ENCODE peak calls at places on chromosome 12, in four cellular contexts. N, J, F and U are unnamed samples.
A peak's percentile ranks its signal among the peaks of the same experiment; 100 is the strongest.

GRCh38 chr12:94139816-94140215 is 8.6 kb upstream of the PLXNC1 start:
- DNase-seq in N (no peak), J (no peak), F (no peak), U (no peak)

GRCh38 chr12:31119531-31120211 is 46.0 kb downstream of the DDX11 start:
- DNase-seq in N (no peak), J (no peak), F (no peak), U (no peak)

GRCh38 chr12:79883216-79883615 is 51.7 kb downstream of the PPP1R12A start:
- DNase-seq in N (no peak), J (no peak), F (no peak), U (no peak)

GRCh38 chr12:119683413-119683812 is 15.5 kb downstream of the PRKAB1 start:
- DNase-seq in N (no peak), J (no peak), F (no peak), U (no peak)

GRCh38 chr12:55068416-55069010 is 48.7 kb downstream of the NEUROD4 start:
- DNase-seq in N (peak; percentile 73), J (peak; percentile 43), F (no peak), U (no peak)

GRCh38 chr12:79690156-79690605 is 583 bp downstream of the PAWR start:
- DNase-seq in N (no peak), J (no peak), F (peak; percentile 45), U (peak; percentile 36)

GRCh38 chr12:53427905-53428594 is 4.4 kb downstream of the AMHR2 start:
- DNase-seq in N (peak; percentile 74), J (no peak), F (no peak), U (peak; percentile 11)

GRCh38 chr12:46438719-46439319 is 66.2 kb upstream of the SLC38A2 start:
- DNase-seq in N (no peak), J (peak; percentile 62), F (no peak), U (no peak)

GRCh38 chr12:38392584-38393144 is 76.1 kb downstream of the ALG10B start:
- DNase-seq in N (peak; percentile 16), J (no peak), F (no peak), U (no peak)

GRCh38 chr12:114476159-114476558 is 70.2 kb upstream of the TBX5 start:
- DNase-seq in N (peak; percentile 40), J (no peak), F (no peak), U (no peak)

GRCh38 chr12:116201908-116202307 is 75.6 kb downstream of the MED13L start:
- DNase-seq in N (no peak), J (no peak), F (no peak), U (no peak)

GRCh38 chr12:54017027-54017788 is 8.4 kb downstream of the HOXC8 start:
- DNase-seq in N (no peak), J (no peak), F (no peak), U (peak; percentile 15)

GRCh38 chr12:62933871-62934798 is 815 bp downstream of the PPM1H start:
- DNase-seq in N (peak; percentile 54), J (peak; percentile 44), F (no peak), U (peak; percentile 48)

GRCh38 chr12:107929436-107929835 is 154.9 kb downstream of the ASCL4 start:
- DNase-seq in N (peak; percentile 32), J (no peak), F (no peak), U (no peak)

GRCh38 chr12:50661300-50662120 is 102.4 kb upstream of the ATF1 start:
- DNase-seq in N (no peak), J (no peak), F (no peak), U (no peak)

GRCh38 chr12:126819554-126819953 is 1447.4 kb upstream of the TMEM132C start:
- DNase-seq in N (no peak), J (no peak), F (no peak), U (no peak)

GRCh38 chr12:132115500-132115899 is 28.6 kb downstream of the DDX51 start:
- DNase-seq in N (no peak), J (no peak), F (no peak), U (no peak)

GRCh38 chr12:121069206-121069605 is 30.2 kb upstream of the OASL start:
- DNase-seq in N (no peak), J (no peak), F (no peak), U (no peak)

GRCh38 chr12:80858356-80858755 is 79.4 kb downstream of the LIN7A start:
- DNase-seq in N (no peak), J (no peak), F (no peak), U (no peak)

GRCh38 chr12:124456652-124457152 is 110.7 kb downstream of the NCOR2 start:
- DNase-seq in N (no peak), J (no peak), F (no peak), U (peak; percentile 90)

GRCh38 chr12:42420385-42420784 is 94.4 kb downstream of the PPHLN1 start:
- DNase-seq in N (no peak), J (no peak), F (no peak), U (no peak)

GRCh38 chr12:452667-453210 is 7.0 kb upstream of the B4GALNT3 start:
- DNase-seq in N (no peak), J (no peak), F (no peak), U (peak; percentile 81)

GRCh38 chr12:66199141-66199540 is 10.1 kb downstream of the IRAK3 start:
- DNase-seq in N (no peak), J (no peak), F (no peak), U (no peak)

GRCh38 chr12:122981587-122982493 is 1.4 kb downstream of the ARL6IP4 start:
- DNase-seq in N (no peak), J (no peak), F (no peak), U (peak; percentile 72)

GRCh38 chr12:119938049-119938667 is 50.9 kb upstream of the BICDL1 start:
- DNase-seq in N (peak; percentile 74), J (peak; percentile 51), F (peak; percentile 23), U (no peak)

GRCh38 chr12:14952295-14952995 is 9.0 kb downstream of the ARHGDIB start:
- DNase-seq in N (peak; percentile 79), J (peak; percentile 97), F (peak; percentile 31), U (no peak)

GRCh38 chr12:47793015-47793681 is 20.1 kb downstream of the SLC48A1 start:
- DNase-seq in N (no peak), J (no peak), F (no peak), U (peak; percentile 68)

GRCh38 chr12:46609281-46609623 is 216.5 kb downstream of the SLC38A4 start:
- DNase-seq in N (no peak), J (no peak), F (no peak), U (no peak)

GRCh38 chr12:27970981-27971489 is 1.5 kb downstream of the PTHLH start:
- DNase-seq in N (peak; percentile 16), J (no peak), F (no peak), U (no peak)

GRCh38 chr12:71846322-71846940 is 6.9 kb downstream of the TBC1D15 start:
- DNase-seq in N (peak; percentile 25), J (peak; percentile 54), F (no peak), U (no peak)

GRCh38 chr12:111343181-111343580 is 25.7 kb downstream of the PHETA1 start:
- DNase-seq in N (no peak), J (no peak), F (no peak), U (no peak)

GRCh38 chr12:97148941-97149559 is 242.0 kb downstream of the NEDD1 start:
- DNase-seq in N (peak; percentile 85), J (peak; percentile 31), F (peak; percentile 16), U (peak; percentile 49)

GRCh38 chr12:95623554-95624170 is 72.4 kb upstream of the USP44 start:
- DNase-seq in N (peak; percentile 82), J (peak; percentile 88), F (peak; percentile 74), U (peak; percentile 83)

GRCh38 chr12:121789800-121790748 is 3.4 kb downstream of the RHOF start:
- DNase-seq in N (no peak), J (no peak), F (no peak), U (peak; percentile 95)

GRCh38 chr12:8662592-8662991 is at the start of gene MFAP5:
- DNase-seq in N (no peak), J (no peak), F (no peak), U (no peak)

GRCh38 chr12:69897744-69898143 is 72.7 kb downstream of the MYRFL start:
- DNase-seq in N (peak; percentile 19), J (peak; percentile 48), F (no peak), U (no peak)

GRCh38 chr12:14076538-14076937 is 95.1 kb upstream of the GRIN2B start:
- DNase-seq in N (no peak), J (no peak), F (no peak), U (no peak)

GRCh38 chr12:122830517-122831214 is 4.6 kb upstream of the HIP1R start:
- DNase-seq in N (peak; percentile 48), J (no peak), F (no peak), U (no peak)

DNA sequence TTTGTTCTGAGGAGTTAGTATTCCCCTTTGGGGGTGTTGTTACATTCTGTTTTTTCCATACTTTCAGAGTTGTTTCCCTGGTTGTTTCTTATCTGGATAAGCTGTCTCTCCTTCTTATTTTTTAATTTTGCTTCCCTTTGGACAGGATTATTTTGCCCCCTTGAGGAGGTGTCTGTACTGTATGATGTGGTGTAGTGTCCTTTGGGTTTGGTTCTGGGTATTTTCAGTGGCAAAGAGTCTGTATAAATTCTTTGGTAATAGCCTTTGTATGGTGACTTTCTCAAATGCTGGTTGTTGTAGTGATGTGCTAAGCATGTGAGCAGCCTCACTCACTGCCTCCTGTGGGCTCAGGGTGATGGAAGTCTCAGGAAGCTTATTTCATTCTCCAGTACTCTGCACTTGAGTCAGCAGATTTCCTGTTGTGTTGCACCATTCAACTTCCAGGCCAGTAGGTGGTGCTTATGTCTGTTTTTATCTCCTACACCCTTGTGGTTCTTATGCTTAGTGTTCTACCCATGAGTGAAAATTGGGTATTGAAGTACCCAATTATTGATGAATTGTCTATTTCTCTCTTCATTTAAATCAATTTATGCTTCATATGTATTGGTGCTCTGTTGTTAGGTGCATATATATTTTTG is 103.3 kb upstream of the PMCH start:
- DNase-seq in N (peak; percentile 39), J (peak; percentile 50), F (no peak), U (no peak)
- TF ChIP-seq CTCF in N (peak; percentile 34), J (peak; percentile 38), F (no peak), U (peak; percentile 30)

GRCh38 chr12:6373022-6373787 is 2.2 kb downstream of the SCNN1A start:
- DNase-seq in N (no peak), J (no peak), F (no peak), U (peak; percentile 37)
- H3K27ac ChIP-seq in N (peak overlapping the region; percentile 91), J (no peak overlapping the region), F (no peak overlapping the region), U (peak overlapping the region; percentile 81)

GRCh38 chr12:12379831-12380730 is 23.2 kb downstream of the BORCS5 start:
- DNase-seq in N (no peak), J (no peak), F (no peak), U (no peak)

GRCh38 chr12:12380949-12381593 is 24.2 kb downstream of the BORCS5 start:
- DNase-seq in N (no peak), J (no peak), F (no peak), U (no peak)

GRCh38 chr12:12387521-12387920 is 30.6 kb downstream of the BORCS5 start:
- DNase-seq in N (no peak), J (peak; percentile 64), F (no peak), U (no peak)

GRCh38 chr12:12381982-12382381 is 25.1 kb downstream of the BORCS5 start:
- DNase-seq in N (no peak), J (no peak), F (no peak), U (no peak)

GRCh38 chr12:12384601-12385321 is 27.9 kb downstream of the BORCS5 start:
- DNase-seq in N (peak; percentile 52), J (no peak), F (no peak), U (no peak)
- H3K4me3 ChIP-seq in N (no peak overlapping the region), J (no peak overlapping the region), F (no peak overlapping the region), U (no peak overlapping the region)

GRCh38 chr12:21851151-21851550 is 76.6 kb upstream of the KCNJ8 start:
- DNase-seq in N (no peak), J (no peak), F (no peak), U (no peak)

GRCh38 chr12:21848192-21848591 is 73.7 kb upstream of the KCNJ8 start:
- DNase-seq in N (no peak), J (no peak), F (no peak), U (no peak)

GRCh38 chr12:21850419-21850818 is 75.9 kb upstream of the KCNJ8 start:
- DNase-seq in N (no peak), J (no peak), F (no peak), U (no peak)

GRCh38 chr12:21852251-21852650 is 77.7 kb upstream of the KCNJ8 start:
- DNase-seq in N (no peak), J (no peak), F (no peak), U (no peak)

GRCh38 chr12:21849878-21850277 is 75.4 kb upstream of the KCNJ8 start:
- DNase-seq in N (no peak), J (no peak), F (no peak), U (no peak)
- TF ChIP-seq CTCF in N (no peak), J (no peak), F (no peak), U (no peak)